ENCODE peak calls at places on chromosomes 12 and 14, in ten cellular contexts. X, B, T, N, E, O, Q, W, P and K are unnamed samples.

GRCh38 chr14:32121536-32121935 is 44.4 kb downstream of the ARHGAP5 start:
- DNase-seq in X (no peak), B (no peak), T (no peak), N (no peak), E (no peak), O (no peak), Q (no peak), W (no peak), P (no peak), K (no peak)

GRCh38 chr12:4054643-4055042 is 181.4 kb upstream of the PARP11 start:
- DNase-seq in X (no peak), B (no peak), T (no peak), N (no peak), E (no peak), O (no peak), Q (no peak), W (no peak), P (no peak), K (no peak)

GRCh38 chr14:94373708-94374107 is 14.7 kb downstream of the SERPINA1 start:
- DNase-seq in X (no peak), B (no peak), T (peak), N (no peak), E (no peak), O (no peak), Q (no peak), W (no peak), P (no peak), K (no peak)

GRCh38 chr12:11862794-11863193 is 207.9 kb upstream of the BCL2L14 start:
- DNase-seq in X (no peak), B (no peak), T (no peak), N (no peak), E (no peak), O (no peak), Q (peak), W (no peak), P (no peak), K (no peak)

GRCh38 chr12:62866451-62867082 is 68.4 kb downstream of the PPM1H start:
- DNase-seq in X (no peak), B (no peak), T (no peak), N (peak), E (no peak), O (no peak), Q (peak), W (no peak), P (no peak), K (no peak)

GRCh38 chr14:100117647-100118376 is 41.6 kb downstream of the DEGS2 start:
- DNase-seq in X (no peak), B (no peak), T (no peak), N (no peak), E (no peak), O (no peak), Q (no peak), W (no peak), P (no peak), K (no peak)

GRCh38 chr12:132279184-132279889 is 50.1 kb downstream of the GALNT9 start:
- DNase-seq in X (no peak), B (no peak), T (no peak), N (peak), E (peak), O (no peak), Q (no peak), W (no peak), P (peak), K (peak)

GRCh38 chr12:57715786-57716185 is 21.9 kb downstream of the OS9 start:
- DNase-seq in X (peak), B (no peak), T (peak), N (no peak), E (no peak), O (no peak), Q (no peak), W (no peak), P (no peak), K (no peak)

GRCh38 chr12:49809369-49810158 is 18.6 kb downstream of the NCKAP5L start:
- DNase-seq in X (no peak), B (no peak), T (no peak), N (no peak), E (no peak), O (no peak), Q (no peak), W (no peak), P (no peak), K (peak)

GRCh38 chr12:112584266-112584722 is 165.5 kb downstream of the PTPN11 start:
- DNase-seq in X (peak), B (no peak), T (no peak), N (peak), E (no peak), O (no peak), Q (no peak), W (no peak), P (peak), K (no peak)

GRCh38 chr14:55382483-55382882 is 29.1 kb downstream of the ATG14 start:
- DNase-seq in X (no peak), B (no peak), T (no peak), N (no peak), E (no peak), O (no peak), Q (no peak), W (no peak), P (no peak), K (no peak)

GRCh38 chr14:26286806-26287205 is 311.0 kb downstream of the NOVA1 start:
- DNase-seq in X (no peak), B (no peak), T (no peak), N (no peak), E (no peak), O (no peak), Q (no peak), W (no peak), P (no peak), K (no peak)

GRCh38 chr12:78220811-78221210 is 390.1 kb downstream of the NAV3 start:
- DNase-seq in X (no peak), B (no peak), T (no peak), N (no peak), E (no peak), O (no peak), Q (no peak), W (no peak), P (no peak), K (no peak)

GRCh38 chr12:78229491-78230209 is 399.0 kb downstream of the NAV3 start:
- DNase-seq in X (peak), B (no peak), T (no peak), N (peak), E (no peak), O (peak), Q (peak), W (no peak), P (no peak), K (no peak)

GRCh38 chr12:78224154-78224553 is 393.5 kb downstream of the NAV3 start:
- DNase-seq in X (no peak), B (no peak), T (no peak), N (no peak), E (no peak), O (no peak), Q (no peak), W (no peak), P (no peak), K (no peak)

GRCh38 chr12:78232756-78233155 is 402.1 kb downstream of the NAV3 start:
- DNase-seq in X (no peak), B (no peak), T (no peak), N (no peak), E (no peak), O (no peak), Q (no peak), W (no peak), P (no peak), K (no peak)

DNA sequence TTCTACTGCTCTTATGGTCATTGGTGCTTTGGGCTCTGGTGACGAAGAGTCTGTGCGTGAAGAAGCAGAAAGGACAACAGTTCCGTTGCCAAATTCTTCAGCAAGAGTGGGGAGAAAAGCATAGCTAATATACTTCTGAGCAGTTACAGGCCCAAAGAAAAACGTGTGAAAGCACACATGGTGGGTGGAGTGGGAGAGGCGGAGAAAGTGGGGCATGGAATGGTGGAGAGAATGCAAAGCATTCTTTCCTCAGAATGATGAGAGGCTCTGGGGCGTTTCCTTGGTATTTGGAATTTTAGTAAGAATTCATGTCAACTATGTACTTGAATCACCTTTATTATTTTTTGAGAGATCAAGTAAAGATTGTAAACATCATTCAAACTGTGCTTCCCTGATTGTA is 396.1 kb downstream of the NAV3 start:
- DNase-seq in X (no peak), B (no peak), T (no peak), N (no peak), E (no peak), O (no peak), Q (no peak), W (no peak), P (no peak), K (no peak)
- TF ChIP-seq POLR2A in X (no peak), B (no peak), T (no peak), N (no peak), E (no peak), O (no peak), Q (no peak), W (no peak), P (no peak), K (no peak)

GRCh38 chr14:90336985-90337384 is 5.2 kb upstream of the NRDE2 start:
- DNase-seq in X (no peak), B (no peak), T (no peak), N (no peak), E (no peak), O (no peak), Q (no peak), W (no peak), P (no peak), K (no peak)

GRCh38 chr14:90336401-90336800 is 4.7 kb upstream of the NRDE2 start:
- DNase-seq in X (no peak), B (no peak), T (no peak), N (no peak), E (no peak), O (no peak), Q (no peak), W (no peak), P (peak), K (no peak)

GRCh38 chr14:90331497-90332270 is at the start of gene NRDE2:
- DNase-seq in X (peak), B (peak), T (peak), N (peak), E (peak), O (peak), Q (peak), W (peak), P (peak), K (peak)

GRCh38 chr14:90330203-90331196 is 1.2 kb downstream of the NRDE2 start:
- DNase-seq in X (no peak), B (no peak), T (no peak), N (no peak), E (no peak), O (no peak), Q (no peak), W (no peak), P (no peak), K (no peak)

GRCh38 chr14:90332271-90332584 is 487 bp upstream of the NRDE2 start:
- DNase-seq in X (no peak), B (no peak), T (no peak), N (no peak), E (no peak), O (no peak), Q (no peak), W (no peak), P (no peak), K (no peak)
- TF ChIP-seq POLR2AphosphoS5 in X (no peak), B (no peak), T (no peak), N (no peak), E (no peak), O (no peak), Q (no peak), W (no peak), P (no peak), K (no peak)

GRCh38 chr12:92444763-92445162 is 258.0 kb upstream of the PLEKHG7 start:
- DNase-seq in X (no peak), B (no peak), T (no peak), N (no peak), E (no peak), O (no peak), Q (no peak), W (no peak), P (no peak), K (no peak)
- TF ChIP-seq POLR2A in X (no peak), B (no peak), T (no peak), N (no peak), E (no peak), O (peak), Q (no peak), W (no peak), P (no peak), K (peak)

GRCh38 chr14:23160924-23161522 is 22.4 kb downstream of the SLC7A8 start:
- DNase-seq in X (peak), B (peak), T (peak), N (no peak), E (peak), O (no peak), Q (no peak), W (no peak), P (peak), K (peak)

GRCh38 chr14:23164250-23164649 is 19.2 kb downstream of the SLC7A8 start:
- DNase-seq in X (no peak), B (no peak), T (no peak), N (no peak), E (peak), O (no peak), Q (no peak), W (no peak), P (peak), K (no peak)

GRCh38 chr14:23163830-23164229 is 19.6 kb downstream of the SLC7A8 start:
- DNase-seq in X (no peak), B (no peak), T (no peak), N (no peak), E (no peak), O (no peak), Q (no peak), W (no peak), P (no peak), K (no peak)

GRCh38 chr14:23162005-23162404 is 21.5 kb downstream of the SLC7A8 start:
- DNase-seq in X (no peak), B (no peak), T (no peak), N (no peak), E (no peak), O (no peak), Q (no peak), W (no peak), P (no peak), K (no peak)

GRCh38 chr14:23162800-23163199 is 20.7 kb downstream of the SLC7A8 start:
- DNase-seq in X (no peak), B (no peak), T (no peak), N (no peak), E (no peak), O (no peak), Q (no peak), W (no peak), P (no peak), K (no peak)
- TF ChIP-seq POLR2AphosphoS5 in X (no peak), B (no peak), T (no peak), N (no peak), E (no peak), O (no peak), Q (no peak), W (no peak), P (no peak), K (no peak)